ENCODE peak calls at places on chromosome 5, in ten cellular contexts. J is stimulated activated naive CD4-positive, alpha-beta T cell; B is A172; H is activated CD4-positive, alpha-beta T cell treated with anti-CD3 and anti-CD28 coated beads, Interleukin-2, amount 10 ng/mL, durations not matched to agents 7 days and 5 days; X is NCI-H345; L is stimulated activated naive CD8-positive, alpha-beta T cell treated with anti-CD3 and anti-CD28 coated beads, Interleukin-15, amount 100 ng/mL, for 72 hours; M is putamen; W is head of caudate nucleus; P is CD4-positive, CD25-positive, alpha-beta regulatory T cell; O is HEK293T. Y is an unnamed sample.

GRCh38 chr5:122008061-122008460 is 46.3 kb downstream of the SRFBP1 start:
- DNase-seq in J (no peak), B (no peak), H (no peak), X (no peak), L (no peak), M (no peak), W (no peak), P (no peak), O (no peak), Y (no peak)

GRCh38 chr5:154206291-154206690 is 15.8 kb downstream of the GALNT10 start:
- DNase-seq in J (no peak), B (no peak), H (no peak), X (no peak), L (no peak), M (no peak), W (peak), P (no peak), O (no peak), Y (no peak)

GRCh38 chr5:138408023-138408422 is 30.8 kb upstream of the REEP2 start:
- DNase-seq in J (no peak), B (no peak), H (peak), X (no peak), L (peak), M (no peak), W (no peak), P (peak), O (no peak), Y (no peak)

GRCh38 chr5:76958976-76959767 is 6.3 kb downstream of the CRHBP start:
- DNase-seq in J (no peak), B (peak), H (no peak), X (no peak), L (no peak), M (no peak), W (no peak), P (peak), O (no peak), Y (peak)

GRCh38 chr5:59698207-59698606 is 195.3 kb downstream of the PDE4D start:
- DNase-seq in J (no peak), B (no peak), H (no peak), X (no peak), L (no peak), M (no peak), W (no peak), P (no peak), O (no peak), Y (peak)

GRCh38 chr5:136066705-136067271 is 38.0 kb downstream of the TGFBI start:
- DNase-seq in J (no peak), B (no peak), H (no peak), X (peak), L (no peak), M (no peak), W (no peak), P (no peak), O (no peak), Y (peak)

GRCh38 chr5:169629847-169630548 is 7.1 kb upstream of the DOCK2 start:
- DNase-seq in J (no peak), B (peak), H (no peak), X (no peak), L (peak), M (no peak), W (no peak), P (peak), O (no peak), Y (peak)

GRCh38 chr5:158414780-158415179 is 555.8 kb upstream of the CLINT1 start:
- DNase-seq in J (no peak), B (peak), H (no peak), X (no peak), L (no peak), M (peak), W (no peak), P (no peak), O (no peak), Y (peak)

GRCh38 chr5:11483630-11484029 is 420.6 kb downstream of the CTNND2 start:
- DNase-seq in J (no peak), B (peak), H (no peak), X (no peak), L (no peak), M (no peak), W (no peak), P (no peak), O (no peak), Y (peak)

GRCh38 chr5:80054682-80055081 is 19.5 kb downstream of the THBS4 start:
- DNase-seq in J (no peak), B (peak), H (no peak), X (no peak), L (no peak), M (no peak), W (no peak), P (no peak), O (no peak), Y (peak)

GRCh38 chr5:79795764-79796398 is 106.2 kb downstream of the CMYA5 start:
- DNase-seq in J (no peak), B (no peak), H (no peak), X (no peak), L (no peak), M (no peak), W (no peak), P (no peak), O (no peak), Y (peak)

GRCh38 chr5:64301566-64301965 is 135.9 kb downstream of the RNF180 start:
- DNase-seq in J (no peak), B (no peak), H (no peak), X (no peak), L (no peak), M (no peak), W (no peak), P (no peak), O (no peak), Y (no peak)

GRCh38 chr5:99441235-99441634 is 512.4 kb upstream of the CHD1 start:
- DNase-seq in J (no peak), B (no peak), H (no peak), X (no peak), L (no peak), M (no peak), W (no peak), P (no peak), O (no peak), Y (no peak)

GRCh38 chr5:171484460-171484899 is 65.0 kb downstream of the FGF18 start:
- DNase-seq in J (no peak), B (no peak), H (peak), X (no peak), L (peak), M (no peak), W (no peak), P (peak), O (peak), Y (no peak)

GRCh38 chr5:173011602-173012001 is 28.0 kb downstream of the ATP6V0E1 start:
- DNase-seq in J (no peak), B (no peak), H (no peak), X (no peak), L (no peak), M (no peak), W (no peak), P (no peak), O (no peak), Y (no peak)

GRCh38 chr5:92749943-92750342 is 831.1 kb downstream of the NR2F1-AS1 start:
- DNase-seq in J (no peak), B (peak), H (no peak), X (no peak), L (no peak), M (no peak), W (no peak), P (no peak), O (no peak), Y (peak)

GRCh38 chr5:39015743-39016586 is 58.2 kb downstream of the RICTOR start:
- DNase-seq in J (no peak), B (peak), H (no peak), X (no peak), L (no peak), M (no peak), W (no peak), P (no peak), O (no peak), Y (peak)

GRCh38 chr5:142900926-142901325 is 130.7 kb downstream of the ARHGAP26 start:
- DNase-seq in J (no peak), B (peak), H (no peak), X (no peak), L (no peak), M (no peak), W (no peak), P (no peak), O (no peak), Y (peak)

GRCh38 chr5:171310816-171311697 is 2.0 kb downstream of the TLX3 start:
- DNase-seq in J (no peak), B (no peak), H (no peak), X (peak), L (no peak), M (no peak), W (no peak), P (peak), O (no peak), Y (no peak)

GRCh38 chr5:148558892-148559291 is 95.4 kb downstream of the HTR4 start:
- DNase-seq in J (no peak), B (no peak), H (no peak), X (no peak), L (no peak), M (no peak), W (no peak), P (no peak), O (no peak), Y (no peak)

GRCh38 chr5:168669156-168669555 is 90.0 kb upstream of the PANK3 start:
- DNase-seq in J (no peak), B (no peak), H (no peak), X (no peak), L (no peak), M (no peak), W (no peak), P (no peak), O (no peak), Y (no peak)

GRCh38 chr5:16457853-16458252 is 7.7 kb downstream of the ZNF622 start:
- DNase-seq in J (no peak), B (no peak), H (no peak), X (no peak), L (no peak), M (no peak), W (no peak), P (no peak), O (no peak), Y (peak)